ENCODE peak calls at places on chromosomes 5 and 9, in seven cellular contexts. O, K, M, C, B, D and F are unnamed samples.

GRCh38 chr9:120348951-120349429 is 231.0 kb downstream of the CDK5RAP2 start:
- DNase-seq in K (peak; percentile 42), O (no peak), C (no peak), M (peak; percentile 63), B (no peak), D (peak; percentile 25), F (no peak)

GRCh38 chr5:142545653-142546322 is 140.1 kb downstream of the FGF1 start:
- DNase-seq in O (no peak), B (no peak), D (no peak), C (no peak), M (no peak), K (no peak), F (no peak)

GRCh38 chr5:132506094-132506692 is 15.6 kb upstream of the IRF1 start:
- DNase-seq in K (no peak), D (no peak), M (no peak), C (no peak), B (no peak), O (no peak), F (no peak)

GRCh38 chr5:15452780-15453179 is 47.2 kb upstream of the FBXL7 start:
- DNase-seq in K (no peak), D (no peak), O (no peak), B (no peak), M (no peak), C (no peak), F (no peak)

GRCh38 chr5:77560677-77561263 is 68.7 kb upstream of the WDR41 start:
- DNase-seq in M (no peak), D (no peak), B (no peak), K (no peak), C (no peak), O (no peak), F (no peak)

GRCh38 chr5:56829137-56829536 is 13.8 kb downstream of the MAP3K1 start:
- DNase-seq in B (no peak), K (no peak), O (no peak), C (no peak), D (no peak), M (no peak), F (no peak)

GRCh38 chr5:1036504-1037122 is 28.0 kb downstream of the NKD2 start:
- DNase-seq in D (peak; percentile 9), K (no peak), M (peak; percentile 77), O (no peak), C (peak; percentile 54), B (no peak), F (no peak)

GRCh38 chr5:57598756-57599155 is 116.1 kb upstream of the ACTBL2 start:
- DNase-seq in D (no peak), O (no peak), C (no peak), B (no peak), M (no peak), K (no peak), F (no peak)

GRCh38 chr5:57172466-57172961 is 1.3 kb upstream of the GPBP1 start:
- DNase-seq in M (no peak), D (no peak), K (no peak), C (no peak), B (no peak), O (no peak), F (no peak)

GRCh38 chr5:82713811-82714210 is 363.4 kb downstream of the TMEM167A start:
- DNase-seq in D (no peak), C (no peak), K (no peak), O (no peak), B (no peak), M (no peak), F (no peak)

GRCh38 chr9:20838218-20838617 is 154.2 kb downstream of the FOCAD start:
- DNase-seq in M (no peak), B (no peak), D (no peak), O (no peak), C (no peak), K (no peak), F (no peak)

GRCh38 chr5:17888155-17888554 is 253.9 kb downstream of the TAF11L14 start:
- DNase-seq in O (no peak), B (no peak), M (no peak), C (no peak), K (no peak), D (no peak), F (no peak)

GRCh38 chr5:17895296-17896058 is 261.2 kb downstream of the TAF11L14 start:
- DNase-seq in D (no peak), B (no peak), C (no peak), O (peak; percentile 43), K (no peak), M (no peak), F (no peak)

GRCh38 chr5:17896605-17897004 is 262.3 kb downstream of the TAF11L14 start:
- DNase-seq in O (peak; percentile 81), K (no peak), C (no peak), D (no peak), M (no peak), B (no peak), F (no peak)

GRCh38 chr5:17890501-17890900 is 256.2 kb downstream of the TAF11L14 start:
- DNase-seq in O (no peak), D (no peak), M (no peak), K (no peak), C (no peak), B (no peak), F (no peak)

GRCh38 chr5:17891881-17892280 is 257.6 kb downstream of the TAF11L14 start:
- DNase-seq in D (no peak), C (no peak), B (no peak), O (no peak), K (no peak), M (no peak), F (no peak)
- TF ChIP-seq CTCF in D (no peak), C (no peak), B (no peak), O (no peak), K (no peak), M (no peak), F (no peak)

GRCh38 chr9:113999256-114000062 is 78.6 kb downstream of the AMBP start:
- DNase-seq in O (no peak), D (no peak), B (peak; percentile 39), C (no peak), M (no peak), K (peak; percentile 7), F (peak; percentile 63)

GRCh38 chr9:113998114-113998513 is 80.0 kb downstream of the AMBP start:
- DNase-seq in B (no peak), C (no peak), O (no peak), K (no peak), M (no peak), D (no peak), F (no peak)

GRCh38 chr9:114000063-114000454 is 78.0 kb downstream of the AMBP start:
- DNase-seq in O (no peak), D (no peak), B (peak; percentile 13), K (peak; percentile 3), M (no peak), C (no peak), F (peak; percentile 43)

GRCh38 chr9:113997610-113998009 is 80.5 kb downstream of the AMBP start:
- DNase-seq in M (no peak), C (no peak), B (peak; percentile 11), D (no peak), O (no peak), K (no peak), F (no peak)

DNA sequence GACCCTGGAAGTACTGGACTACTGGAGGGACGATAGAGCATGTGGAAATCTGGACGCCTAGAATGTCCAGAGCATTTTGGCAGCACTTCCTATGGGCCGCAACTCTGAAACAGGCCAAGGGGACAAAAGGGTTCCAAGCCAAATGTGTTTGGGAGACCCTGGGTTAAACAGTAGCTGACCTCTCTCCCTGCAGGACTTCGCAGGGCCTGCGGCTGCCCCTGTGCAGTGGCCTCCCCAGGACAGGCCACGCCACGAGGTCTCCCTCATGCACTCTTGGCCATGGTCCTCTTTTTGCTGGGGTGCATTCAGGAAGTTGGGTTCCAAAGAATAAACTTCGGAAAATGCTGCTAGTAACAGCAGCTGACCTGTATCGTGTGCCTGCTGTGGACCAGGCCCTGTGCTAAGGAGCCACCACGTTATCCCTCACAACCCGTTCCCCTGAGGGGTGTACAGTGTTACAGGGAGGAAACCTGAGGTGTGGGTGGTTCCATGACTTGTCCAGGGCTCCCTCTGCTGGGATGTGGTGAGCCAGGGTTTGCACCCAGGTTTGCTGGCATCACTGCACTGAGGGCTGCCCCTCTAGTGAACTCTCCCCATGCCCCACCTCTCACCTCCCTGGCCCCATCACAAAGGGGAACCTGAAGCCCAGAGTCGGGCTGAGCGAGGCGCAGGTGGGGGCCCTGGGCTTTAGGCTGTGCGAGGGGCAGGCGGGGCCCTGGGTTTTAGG is 79.4 kb downstream of the AMBP start:
- DNase-seq in C (no peak), K (no peak), O (no peak), M (peak; percentile 59), D (no peak), B (peak; percentile 43), F (peak; percentile 50)
- TF ChIP-seq CTCF in C (no peak), K (peak; percentile 14), O (no peak), M (no peak), D (no peak), B (no peak), F (peak; percentile 34)

DNA sequence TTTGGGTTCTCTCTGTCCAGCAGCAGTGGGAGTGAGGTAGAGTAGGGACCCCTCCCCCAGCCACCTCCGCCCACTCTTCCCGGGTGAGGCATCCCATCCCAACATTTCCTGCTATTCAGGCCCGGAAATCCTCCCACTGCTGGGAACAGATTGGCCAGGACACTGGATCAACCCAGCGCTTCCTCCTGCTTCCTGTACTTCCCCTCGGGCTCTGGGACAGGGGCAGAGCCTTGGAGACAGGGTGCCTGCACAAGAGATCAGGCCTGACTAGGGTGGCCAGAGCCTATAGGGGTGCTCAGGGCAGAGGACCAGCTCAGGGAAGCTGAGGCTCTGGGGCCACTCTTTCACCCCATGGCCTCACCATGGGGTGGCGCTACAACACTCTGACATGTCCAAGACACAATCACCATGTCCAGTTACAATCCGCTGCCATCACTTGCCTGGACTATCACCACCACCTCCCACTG is 14.5 kb downstream of the SH2D3C start:
- DNase-seq in D (peak; percentile 73), K (no peak), O (no peak), B (no peak), C (peak; percentile 78), M (no peak), F (no peak)
- TF ChIP-seq CTCF in D (peak; percentile 33), K (peak; percentile 26), O (peak; percentile 33), B (peak; percentile 28), C (peak; percentile 58), M (peak; percentile 52), F (peak; percentile 43)

GRCh38 chr5:159788835-159789331 is 127.4 kb upstream of the ADRA1B start:
- DNase-seq in M (no peak), O (no peak), C (peak; percentile 58), D (no peak), K (no peak), B (no peak), F (no peak)
- TF ChIP-seq CTCF in M (no peak), O (no peak), C (no peak), D (no peak), K (no peak), B (no peak), F (no peak)

DNA sequence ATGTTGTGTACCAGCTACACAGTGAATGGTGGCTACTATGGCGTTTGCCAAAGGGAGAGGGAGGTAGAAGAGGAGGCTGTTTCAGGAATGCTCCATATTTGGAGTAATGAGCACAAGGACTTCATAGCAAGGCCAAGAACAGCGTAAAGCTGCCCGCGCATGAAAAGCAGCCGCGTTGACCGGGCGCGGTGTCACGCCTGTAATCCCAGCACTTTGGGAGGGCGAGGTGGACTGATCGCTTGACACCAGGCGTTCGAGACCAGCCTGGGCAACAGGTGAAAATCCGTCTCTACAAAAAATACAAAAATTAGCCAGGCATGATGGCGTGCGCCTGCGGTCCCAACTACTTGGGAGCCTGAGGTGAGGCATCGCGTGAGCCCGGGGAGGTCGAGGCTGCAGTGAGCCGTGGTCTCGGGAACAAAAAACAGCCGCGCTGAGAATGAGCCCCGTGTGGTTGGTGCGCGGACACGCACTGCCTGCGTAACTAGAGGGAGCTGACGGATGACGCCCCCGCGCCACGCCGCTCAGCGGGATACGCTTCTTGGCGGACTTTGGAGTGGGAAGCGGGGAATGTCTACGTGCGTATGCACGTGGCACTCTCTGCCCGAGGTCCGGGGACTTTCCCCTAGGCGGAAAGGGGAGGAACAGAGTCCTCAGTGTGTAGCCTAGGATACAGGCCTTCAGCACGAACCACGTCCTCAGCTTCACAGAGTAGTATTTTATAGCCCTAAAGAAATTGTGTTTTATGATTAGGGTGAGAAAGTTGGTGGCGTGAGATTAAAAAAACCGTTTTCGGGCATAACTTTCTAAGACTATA is at the start of gene RMRP:
- DNase-seq in M (peak; percentile 98), B (peak; percentile 86), O (peak; percentile 100), C (peak; percentile 98), D (peak; percentile 96), K (peak; percentile 86), F (peak; percentile 98)
- TF ChIP-seq CTCF in M (peak; percentile 68), B (no peak), O (no peak), C (peak; percentile 43), D (peak; percentile 14), K (peak; percentile 39), F (peak; percentile 67)